ENCODE peak calls at places on chromosome 14, in four cellular contexts. P is MM.1S, K is sigmoid colon, F is IMR-90. C is an unnamed sample. For H3K36me3 and H3K9me3, the result is how much of the 10 kb centered on the place peaks cover.

GRCh38 chr14:104147346-104148125 is 9.1 kb downstream of the KIF26A start:
- DNase-seq in F (no peak), K (no peak), P (no peak), C (no peak)

GRCh38 chr14:42884100-42884499 is 1277.4 kb downstream of the LRFN5 start:
- DNase-seq in K (no peak), P (no peak), F (peak), C (peak)

GRCh38 chr14:103207404-103208072 is 84.3 kb downstream of the TNFAIP2 start:
- DNase-seq in P (no peak), F (no peak), K (peak), C (peak)

GRCh38 chr14:32478027-32478426 is 148.9 kb downstream of the AKAP6 start:
- DNase-seq in P (no peak), K (no peak), F (no peak), C (peak)

GRCh38 chr14:64943981-64944520 is 1.5 kb upstream of the GPX2 start:
- DNase-seq in K (no peak), F (no peak), P (no peak), C (no peak)

GRCh38 chr14:54338696-54339317 is 58.0 kb upstream of the CDKN3 start:
- DNase-seq in F (peak), P (peak), K (no peak), C (peak)

GRCh38 chr14:36194645-36195044 is 18.1 kb upstream of the PTCSC3 start:
- DNase-seq in F (no peak), P (no peak), K (no peak), C (no peak)

GRCh38 chr14:99296517-99296916 is 24.5 kb upstream of the BCL11B start:
- DNase-seq in F (no peak), P (no peak), K (no peak), C (no peak)

GRCh38 chr14:29039171-29039570 is 272.6 kb downstream of the FOXG1 start:
- DNase-seq in K (no peak), F (peak), P (no peak), C (no peak)

GRCh38 chr14:104292084-104292970 is 153.9 kb downstream of the KIF26A start:
- DNase-seq in P (no peak), F (no peak), K (peak), C (no peak)

GRCh38 chr14:74049886-74050495 is 30.8 kb downstream of the BBOF1 start:
- DNase-seq in F (no peak), K (no peak), P (no peak), C (no peak)

GRCh38 chr14:33647385-33647786 is 303.5 kb downstream of the EGLN3 start:
- DNase-seq in K (no peak), P (no peak), F (peak), C (peak)

GRCh38 chr14:103456167-103456835 is 66.3 kb downstream of the CKB start:
- DNase-seq in F (peak), K (no peak), P (no peak), C (no peak)

GRCh38 chr14:95346266-95346665 is 26.6 kb upstream of the CLMN start:
- DNase-seq in K (no peak), P (no peak), F (no peak), C (no peak)

GRCh38 chr14:33364536-33364935 is 425.9 kb downstream of the NPAS3 start:
- DNase-seq in P (no peak), K (no peak), F (no peak), C (no peak)

GRCh38 chr14:74886001-74886400 is 4.3 kb downstream of the DLST start:
- DNase-seq in F (peak), P (no peak), K (no peak), C (no peak)

GRCh38 chr14:75452900-75453816 is 25.3 kb downstream of the JDP2 start:
- DNase-seq in K (peak), P (no peak), F (peak), C (peak)

GRCh38 chr14:67357583-67358354 is 1.8 kb downstream of the ATP6V1D start:
- DNase-seq in P (no peak), K (no peak), F (peak), C (no peak)

GRCh38 chr14:53187921-53188463 is 34.9 kb upstream of the DDHD1 start:
- DNase-seq in F (no peak), K (no peak), P (no peak), C (no peak)

GRCh38 chr14:54366726-54367707 is 29.8 kb upstream of the CDKN3 start:
- DNase-seq in P (peak), K (no peak), F (peak), C (peak)

GRCh38 chr14:26636571-26636970 is 38.7 kb upstream of the NOVA1 start:
- DNase-seq in F (no peak), K (no peak), P (no peak), C (no peak)

GRCh38 chr14:49992901-49993335 is 100.0 kb downstream of the ARF6 start:
- DNase-seq in P (no peak), K (no peak), F (peak), C (peak)

GRCh38 chr14:97866664-97867063 is 1069.5 kb downstream of the VRK1 start:
- DNase-seq in K (no peak), P (no peak), F (no peak), C (no peak)

GRCh38 chr14:59772252-59772651 is 98.3 kb downstream of the RTN1 start:
- DNase-seq in F (no peak), P (no peak), K (no peak), C (no peak)

GRCh38 chr14:94540031-94540794 is 21.0 kb upstream of the SERPINA4 start:
- DNase-seq in P (no peak), F (peak), K (no peak), C (no peak)

GRCh38 chr14:68791078-68791983 is 1.5 kb downstream of the ZFP36L1 start:
- DNase-seq in F (no peak), P (no peak), K (no peak), C (no peak)

GRCh38 chr14:93926209-93926872 is 803 bp upstream of the FAM181A start:
- DNase-seq in P (no peak), K (no peak), F (no peak), C (no peak)

GRCh38 chr14:51676549-51676948 is 24.8 kb downstream of the FRMD6 start:
- DNase-seq in F (no peak), K (no peak), P (no peak), C (no peak)

GRCh38 chr14:90815817-90816662 is at the start of gene TTC7B:
- DNase-seq in F (peak), P (peak), K (peak), C (peak)

GRCh38 chr14:77882631-77883030 is 82.7 kb downstream of the ADCK1 start:
- DNase-seq in F (no peak), P (no peak), K (no peak), C (no peak)

DNA sequence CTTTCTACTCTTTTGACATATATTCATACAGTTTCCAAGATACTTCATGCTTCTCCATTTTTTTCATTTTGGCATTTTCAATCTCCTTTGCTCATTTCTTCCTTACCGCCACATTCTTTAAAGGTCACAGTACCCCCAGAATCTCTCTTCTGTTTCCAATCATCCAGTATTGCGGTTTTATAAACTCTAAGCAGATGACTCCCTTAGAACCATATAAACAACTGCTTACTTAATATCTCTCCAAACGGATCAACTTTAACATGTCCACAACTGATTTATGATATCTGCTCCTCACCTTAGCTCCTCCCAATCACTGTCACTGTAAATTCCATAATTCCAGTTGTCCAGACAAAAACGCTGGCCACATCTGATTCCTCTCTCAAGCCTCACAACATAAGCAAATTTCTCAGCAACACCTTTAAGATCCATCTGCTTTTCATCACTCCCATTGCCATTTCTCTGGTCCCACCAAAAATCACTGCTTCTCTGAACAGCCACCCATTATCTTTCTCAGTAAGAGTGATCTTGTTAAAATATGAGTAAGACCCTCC is 49.6 kb downstream of the HNRNPC start:
- DNase-seq in F (no peak), K (no peak), P (no peak), C (no peak)
- H3K36me3 ChIP-seq in F (under half), K (under half), P (under half), C (half or more)

GRCh38 chr14:22546722-22547071 is 42.3 kb downstream of the DAD1 start:
- DNase-seq in F (no peak), P (no peak), K (no peak), C (no peak)

GRCh38 chr14:22547309-22547947 is 41.6 kb downstream of the DAD1 start:
- DNase-seq in P (no peak), F (no peak), K (no peak), C (peak)

GRCh38 chr14:22549304-22549962 is 39.6 kb downstream of the DAD1 start:
- DNase-seq in K (no peak), P (no peak), F (no peak), C (no peak)

GRCh38 chr14:22549981-22550670 is 38.9 kb downstream of the DAD1 start:
- DNase-seq in F (peak), K (no peak), P (no peak), C (no peak)

GRCh38 chr14:22547948-22548750 is 40.9 kb downstream of the DAD1 start:
- DNase-seq in P (no peak), F (no peak), K (no peak), C (no peak)
- H3K4me3 ChIP-seq in P (no peak), F (no peak), K (no peak), C (no peak)

DNA sequence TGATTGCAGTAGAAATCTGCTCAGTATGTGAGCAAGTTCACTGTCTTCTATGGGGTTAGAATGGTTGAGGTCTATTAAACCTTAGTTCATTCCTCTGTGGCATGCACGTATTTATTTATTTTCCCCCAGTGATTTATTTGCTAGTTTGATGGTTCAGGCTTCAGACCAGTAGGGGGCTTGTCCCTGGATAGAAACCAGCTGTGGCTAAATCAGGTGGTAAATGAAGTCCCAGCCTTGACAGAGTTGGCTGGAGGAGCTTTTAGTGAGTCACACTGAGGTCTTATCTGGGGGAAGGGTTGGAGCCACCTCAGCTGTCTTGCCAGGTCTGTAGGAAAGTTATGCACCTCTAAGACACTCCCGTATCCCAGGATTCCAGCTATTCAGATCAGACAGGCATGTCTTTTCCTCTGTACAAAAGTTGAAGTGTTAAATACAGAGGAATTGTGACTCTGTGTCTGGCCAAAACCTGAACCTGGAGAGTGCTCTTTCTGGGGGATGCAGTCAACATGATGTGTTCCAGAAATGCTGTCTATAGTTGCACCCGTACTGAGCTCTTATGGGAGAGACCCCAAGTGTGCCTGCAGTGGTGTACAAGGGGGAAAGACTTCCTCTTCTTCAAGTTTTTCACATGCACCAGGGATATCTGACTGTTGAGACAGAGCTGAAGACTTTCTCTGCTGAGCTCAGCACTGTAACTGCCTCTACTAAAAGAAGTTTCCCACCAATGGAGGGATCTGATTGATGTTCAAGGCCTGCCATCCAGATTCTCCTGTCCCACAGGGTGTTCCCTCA is 1322.1 kb downstream of the TMEM121 start:
- DNase-seq in F (no peak), K (no peak), P (no peak), C (peak)
- H3K9me3 ChIP-seq in F (under half), K (under half), P (under half), C (under half)

GRCh38 chr14:92928258-92928629 is 5.3 kb downstream of the CHGA start:
- DNase-seq in K (no peak), F (no peak), P (no peak), C (no peak)

GRCh38 chr14:92927396-92928257 is 4.7 kb downstream of the CHGA start:
- DNase-seq in K (no peak), F (no peak), P (no peak), C (no peak)

GRCh38 chr14:92925446-92925845 is 2.5 kb downstream of the CHGA start:
- DNase-seq in K (no peak), F (no peak), P (no peak), C (no peak)

GRCh38 chr14:92926931-92927330 is 4.0 kb downstream of the CHGA start:
- DNase-seq in K (no peak), P (no peak), F (no peak), C (no peak)

DNA sequence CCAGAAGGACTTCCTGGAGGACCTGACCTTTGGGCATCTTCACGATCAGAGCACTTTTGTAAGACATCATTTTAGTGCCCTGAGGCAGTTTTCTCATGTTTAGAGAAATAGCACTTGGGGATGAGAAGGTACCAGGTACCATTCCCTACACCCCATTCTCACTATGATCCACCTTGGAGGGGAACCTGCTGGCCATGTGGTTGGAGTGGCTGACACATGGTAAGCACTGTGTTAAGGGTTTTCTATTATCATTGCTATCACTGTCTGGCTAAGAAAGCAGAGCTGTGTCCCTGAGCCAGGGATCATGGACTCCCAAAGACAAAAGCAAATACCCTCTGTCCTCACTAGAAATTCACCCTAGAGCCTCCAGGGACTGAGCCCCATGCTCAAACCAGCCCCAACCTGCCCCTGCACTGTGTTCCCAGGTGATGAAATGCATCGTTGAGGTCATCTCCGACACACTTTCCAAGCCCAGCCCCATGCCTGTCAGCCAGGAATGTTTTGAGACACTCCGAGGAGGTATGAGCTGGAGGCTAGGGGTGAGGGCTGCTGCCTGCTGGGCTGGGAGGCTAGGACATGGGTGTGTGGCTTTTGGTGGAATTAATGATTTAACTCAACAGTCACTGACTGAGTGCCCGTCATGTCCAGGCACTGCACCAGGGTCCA is 3.4 kb downstream of the CHGA start:
- DNase-seq in F (no peak), P (no peak), K (no peak), C (no peak)
- H3K36me3 ChIP-seq in F (under half), P (under half), K (under half), C (under half)

GRCh38 chr14:63854330-63854729 is 1.5 kb downstream of the SYNE2 start:
- DNase-seq in K (no peak), P (no peak), F (no peak), C (no peak)
- H3K4me3 ChIP-seq in K (peak), P (peak), F (peak), C (peak)